ENCODE peak calls at places on chromosomes 13 and 19, in nine cellular contexts. C is aorta, K is stomach, D is ascending aorta, N is tibial nerve, Y is lower lobe of right lung, T is heart left ventricle, X is uterus, Z is left ventricle myocardium inferior. B is an unnamed sample.

GRCh38 chr13:103056008-103056407 is 10.2 kb downstream of the SLC10A2 start:
- DNase-seq in C (no peak), K (no peak), D (no peak), N (no peak), Y (no peak), T (no peak), X (no peak), Z (no peak), B (no peak)

GRCh38 chr13:40172878-40173277 is 493.6 kb downstream of the FOXO1 start:
- DNase-seq in C (no peak), K (no peak), D (no peak), N (no peak), Y (no peak), T (no peak), X (no peak), Z (no peak), B (no peak)

GRCh38 chr13:113209880-113210421 is 538 bp downstream of the CUL4A start:
- DNase-seq in C (peak), K (peak), D (no peak), N (no peak), Y (peak), T (peak), X (peak), Z (peak), B (peak)

GRCh38 chr13:75478659-75479058 is 3.3 kb downstream of the TBC1D4 start:
- DNase-seq in C (no peak), K (no peak), D (no peak), N (no peak), Y (no peak), T (no peak), X (no peak), Z (no peak), B (no peak)

GRCh38 chr13:60417734-60418133 is 20.7 kb downstream of the TDRD3 start:
- DNase-seq in C (no peak), K (no peak), D (no peak), N (no peak), Y (no peak), T (no peak), X (no peak), Z (no peak), B (no peak)

GRCh38 chr19:29233591-29233990 is 20.6 kb upstream of the UQCRFS1 start:
- DNase-seq in C (no peak), K (no peak), D (no peak), N (no peak), Y (no peak), T (no peak), X (no peak), Z (no peak), B (no peak)

GRCh38 chr13:113155982-113156655 is 2.3 kb upstream of the PROZ start:
- DNase-seq in C (no peak), K (no peak), D (no peak), N (no peak), Y (no peak), T (no peak), X (no peak), Z (no peak), B (no peak)

GRCh38 chr13:105937451-105937850 is 598.0 kb downstream of the EFNB2 start:
- DNase-seq in C (no peak), K (no peak), D (no peak), N (no peak), Y (no peak), T (no peak), X (no peak), Z (no peak), B (no peak)

GRCh38 chr13:26539738-26540292 is 17.7 kb upstream of the WASF3 start:
- DNase-seq in C (no peak), K (no peak), D (no peak), N (no peak), Y (no peak), T (no peak), X (no peak), Z (no peak), B (no peak)

GRCh38 chr19:51389143-51389542 is 1.2 kb downstream of the C19orf84 start:
- DNase-seq in C (no peak), K (no peak), D (no peak), N (no peak), Y (no peak), T (no peak), X (no peak), Z (no peak), B (no peak)

GRCh38 chr19:10878253-10878652 is 6.9 kb downstream of the CARM1 start:
- DNase-seq in C (no peak), K (no peak), D (no peak), N (no peak), Y (no peak), T (no peak), X (no peak), Z (no peak), B (no peak)
- H3K27ac ChIP-seq in C (no peak), K (peak), D (no peak), N (no peak), Y (no peak), T (no peak), X (no peak), Z (peak), B (no peak)

DNA sequence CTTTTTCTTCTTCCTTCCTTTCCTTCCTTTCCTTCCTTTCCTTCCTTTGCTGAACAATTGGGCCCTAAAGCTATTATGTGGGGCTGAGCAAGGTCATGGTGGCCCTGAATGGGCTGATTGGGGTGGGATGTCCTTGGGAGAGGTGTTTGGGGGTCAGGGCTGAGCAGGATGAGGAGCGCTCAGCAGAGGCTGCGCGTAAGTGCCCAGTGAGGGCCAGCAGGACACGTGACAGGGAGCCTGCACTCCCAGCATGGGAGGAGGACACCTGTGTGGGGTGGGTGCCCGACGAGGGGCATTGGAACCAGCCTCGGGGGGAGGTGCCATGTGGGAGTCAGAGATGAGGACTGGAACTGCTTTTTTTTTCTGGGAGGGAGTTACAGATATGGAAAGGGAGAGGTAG is 5.4 kb upstream of the LGALS7 start:
- DNase-seq in C (peak), K (no peak), D (no peak), N (no peak), Y (no peak), T (no peak), X (no peak), Z (no peak), B (no peak)
- H3K27ac ChIP-seq in C (no peak), K (no peak), D (no peak), N (no peak), Y (no peak), T (no peak), X (no peak), Z (no peak), B (no peak)

GRCh38 chr13:66994498-66995365 is 235.4 kb downstream of the PCDH9 start:
- DNase-seq in C (no peak), K (no peak), D (no peak), N (no peak), Y (no peak), T (no peak), X (no peak), Z (no peak), B (no peak)
- H3K27ac ChIP-seq in C (no peak), K (peak), D (peak), N (no peak), Y (no peak), T (no peak), X (no peak), Z (no peak), B (peak)

GRCh38 chr13:92225861-92226260 is 827.4 kb downstream of the GPC5 start:
- DNase-seq in C (no peak), K (no peak), D (no peak), N (no peak), Y (no peak), T (no peak), X (no peak), Z (no peak), B (no peak)

GRCh38 chr13:92221916-92222315 is 823.5 kb downstream of the GPC5 start:
- DNase-seq in C (no peak), K (no peak), D (no peak), N (no peak), Y (no peak), T (no peak), X (no peak), Z (no peak), B (no peak)

GRCh38 chr13:92224052-92224821 is 825.8 kb downstream of the GPC5 start:
- DNase-seq in C (no peak), K (no peak), D (no peak), N (no peak), Y (no peak), T (peak), X (no peak), Z (no peak), B (no peak)

DNA sequence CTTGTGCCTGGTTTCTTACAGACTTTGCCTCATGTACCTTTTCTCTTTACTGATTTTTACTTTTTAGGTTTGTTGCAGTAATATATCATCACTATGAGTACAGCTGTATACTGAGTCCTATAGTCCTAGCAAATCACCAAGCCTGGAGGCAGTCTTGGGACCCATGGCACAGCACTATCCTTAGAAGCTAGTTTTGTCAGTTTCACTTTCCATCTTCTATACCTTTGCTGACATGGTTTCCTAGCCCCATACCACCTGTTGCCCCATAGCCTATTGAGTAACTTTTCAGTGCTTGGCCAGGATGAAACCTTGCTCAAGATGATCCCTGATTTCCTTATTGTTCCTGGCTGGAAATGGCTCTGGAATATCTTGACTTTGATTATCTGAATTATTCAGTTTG is 826.4 kb downstream of the GPC5 start:
- DNase-seq in C (no peak), K (no peak), D (no peak), N (no peak), Y (no peak), T (no peak), X (no peak), Z (no peak), B (no peak)
- H3K27ac ChIP-seq in C (no peak), K (no peak), D (no peak), N (no peak), Y (no peak), T (no peak), X (peak), Z (peak), B (no peak)

DNA sequence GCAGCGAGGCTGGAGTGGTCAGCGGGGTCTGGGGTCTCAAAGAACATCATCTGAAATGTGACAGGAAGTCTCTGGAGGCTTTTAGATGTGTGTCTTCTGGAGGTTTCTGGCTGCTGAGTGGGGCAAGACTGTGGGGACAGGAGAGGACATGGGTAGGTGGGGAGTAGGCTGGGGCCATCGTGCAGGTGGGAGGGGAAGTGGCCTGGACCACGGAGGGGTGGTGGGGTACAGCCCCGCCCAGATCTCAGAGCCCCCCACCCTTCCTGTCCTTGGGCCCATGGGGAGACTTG is 6.2 kb downstream of the AP1M1 start:
- DNase-seq in C (no peak), K (no peak), D (no peak), N (no peak), Y (no peak), T (no peak), X (no peak), Z (no peak), B (no peak)
- H3K27ac ChIP-seq in C (no peak), K (no peak), D (no peak), N (no peak), Y (no peak), T (no peak), X (no peak), Z (no peak), B (no peak)